ENCODE peak calls at places on chromosomes 13 and 19, in five cellular contexts. One of them, this sample, is unnamed.

GRCh38 chr19:41694196-41694595 is 6.1 kb upstream of the CEACAM7 start:
- DNase-seq in colonic mucosa: peak
- DNase-seq in neural progenitor cell: no peak
- DNase-seq in K562: no peak
- DNase-seq in astrocyte of the cerebellum: no peak
- DNase-seq in this sample: no peak

GRCh38 chr13:22915442-22916082 is 265.2 kb upstream of the SGCG start:
- DNase-seq in K562: peak
- DNase-seq in astrocyte of the cerebellum: peak
- DNase-seq in colonic mucosa: peak
- DNase-seq in neural progenitor cell: peak
- DNase-seq in this sample: peak

GRCh38 chr19:13037161-13037560 is 41.9 kb downstream of the NFIX start:
- DNase-seq in neural progenitor cell: no peak
- DNase-seq in colonic mucosa: no peak
- DNase-seq in K562: no peak
- DNase-seq in astrocyte of the cerebellum: no peak
- DNase-seq in this sample: no peak

GRCh38 chr19:14678199-14678598 is 3.6 kb upstream of the ADGRE3 start:
- DNase-seq in K562: no peak
- DNase-seq in astrocyte of the cerebellum: no peak
- DNase-seq in colonic mucosa: no peak
- DNase-seq in neural progenitor cell: no peak
- DNase-seq in this sample: no peak

GRCh38 chr13:73778242-73778864 is 355.9 kb downstream of the KLF12 start:
- DNase-seq in K562: no peak
- DNase-seq in colonic mucosa: no peak
- DNase-seq in neural progenitor cell: no peak
- DNase-seq in astrocyte of the cerebellum: no peak
- DNase-seq in this sample: no peak

GRCh38 chr13:53060840-53061485 is 32.4 kb downstream of the OLFM4 start:
- DNase-seq in colonic mucosa: peak
- DNase-seq in neural progenitor cell: no peak
- DNase-seq in astrocyte of the cerebellum: no peak
- DNase-seq in K562: no peak
- DNase-seq in this sample: no peak

GRCh38 chr13:86792153-86792651 is 879.0 kb upstream of the SLITRK5 start:
- DNase-seq in K562: no peak
- DNase-seq in neural progenitor cell: no peak
- DNase-seq in colonic mucosa: no peak
- DNase-seq in astrocyte of the cerebellum: no peak
- DNase-seq in this sample: peak

GRCh38 chr19:49182848-49183375 is 25.3 kb downstream of the TRPM4 start:
- DNase-seq in neural progenitor cell: no peak
- DNase-seq in colonic mucosa: no peak
- DNase-seq in astrocyte of the cerebellum: no peak
- DNase-seq in K562: peak
- DNase-seq in this sample: no peak

GRCh38 chr13:109756778-109757177 is 29.6 kb downstream of the IRS2 start:
- DNase-seq in K562: no peak
- DNase-seq in astrocyte of the cerebellum: no peak
- DNase-seq in neural progenitor cell: no peak
- DNase-seq in colonic mucosa: no peak
- DNase-seq in this sample: no peak

GRCh38 chr13:65844266-65844841 is 1385.8 kb downstream of the PCDH9 start:
- DNase-seq in astrocyte of the cerebellum: no peak
- DNase-seq in neural progenitor cell: no peak
- DNase-seq in K562: no peak
- DNase-seq in colonic mucosa: no peak
- DNase-seq in this sample: no peak

GRCh38 chr13:33740134-33740538 is 77.8 kb upstream of the RFC3 start:
- DNase-seq in astrocyte of the cerebellum: peak
- DNase-seq in colonic mucosa: no peak
- DNase-seq in neural progenitor cell: no peak
- DNase-seq in K562: no peak
- DNase-seq in this sample: no peak

GRCh38 chr19:45667620-45668341 is at the start of gene GIPR:
- DNase-seq in neural progenitor cell: peak
- DNase-seq in astrocyte of the cerebellum: no peak
- DNase-seq in K562: peak
- DNase-seq in colonic mucosa: peak
- DNase-seq in this sample: peak

GRCh38 chr13:51267581-51267980 is 45.4 kb downstream of the FAM124A start:
- DNase-seq in colonic mucosa: no peak
- DNase-seq in K562: no peak
- DNase-seq in neural progenitor cell: peak
- DNase-seq in astrocyte of the cerebellum: no peak
- DNase-seq in this sample: no peak

GRCh38 chr13:113731192-113732175 is 27.5 kb upstream of the TMEM255B start:
- DNase-seq in K562: no peak
- DNase-seq in colonic mucosa: no peak
- DNase-seq in astrocyte of the cerebellum: no peak
- DNase-seq in neural progenitor cell: no peak
- DNase-seq in this sample: peak

GRCh38 chr19:1416014-1416841 is 8.8 kb downstream of the DAZAP1 start:
- DNase-seq in neural progenitor cell: no peak
- DNase-seq in colonic mucosa: no peak
- DNase-seq in astrocyte of the cerebellum: no peak
- DNase-seq in K562: no peak
- DNase-seq in this sample: no peak

GRCh38 chr19:3508771-3509535 is 2.8 kb downstream of the FZR1 start:
- DNase-seq in neural progenitor cell: no peak
- DNase-seq in colonic mucosa: no peak
- DNase-seq in astrocyte of the cerebellum: no peak
- DNase-seq in K562: no peak
- DNase-seq in this sample: no peak

GRCh38 chr13:92315265-92315664 is 911.3 kb upstream of the GPC6 start:
- DNase-seq in K562: no peak
- DNase-seq in astrocyte of the cerebellum: no peak
- DNase-seq in colonic mucosa: no peak
- DNase-seq in neural progenitor cell: no peak
- DNase-seq in this sample: no peak

GRCh38 chr13:77168232-77168631 is 141.3 kb upstream of the FBXL3 start:
- DNase-seq in K562: no peak
- DNase-seq in astrocyte of the cerebellum: no peak
- DNase-seq in neural progenitor cell: no peak
- DNase-seq in colonic mucosa: peak
- DNase-seq in this sample: no peak

GRCh38 chr19:44777715-44778347 is at the start of gene CBLC:
- DNase-seq in neural progenitor cell: peak
- DNase-seq in astrocyte of the cerebellum: no peak
- DNase-seq in colonic mucosa: peak
- DNase-seq in K562: peak
- DNase-seq in this sample: peak

GRCh38 chr13:114081761-114082681 is 50.4 kb downstream of the RASA3 start:
- DNase-seq in neural progenitor cell: peak
- DNase-seq in colonic mucosa: no peak
- DNase-seq in astrocyte of the cerebellum: no peak
- DNase-seq in K562: no peak
- DNase-seq in this sample: no peak

GRCh38 chr19:53388168-53388567 is 6.8 kb upstream of the ZNF765 start:
- DNase-seq in K562: no peak
- DNase-seq in neural progenitor cell: no peak
- DNase-seq in astrocyte of the cerebellum: no peak
- DNase-seq in colonic mucosa: no peak
- DNase-seq in this sample: no peak

GRCh38 chr13:43180036-43180660 is 156.8 kb downstream of the DNAJC15 start:
- DNase-seq in neural progenitor cell: no peak
- DNase-seq in K562: no peak
- DNase-seq in colonic mucosa: no peak
- DNase-seq in astrocyte of the cerebellum: no peak
- DNase-seq in this sample: no peak

GRCh38 chr13:111639994-111640393 is 319.6 kb downstream of the TEX29 start:
- DNase-seq in neural progenitor cell: no peak
- DNase-seq in colonic mucosa: no peak
- DNase-seq in K562: no peak
- DNase-seq in astrocyte of the cerebellum: no peak
- DNase-seq in this sample: no peak

GRCh38 chr13:26412961-26413716 is 144.3 kb upstream of the WASF3 start:
- DNase-seq in colonic mucosa: no peak
- DNase-seq in astrocyte of the cerebellum: no peak
- DNase-seq in K562: no peak
- DNase-seq in neural progenitor cell: no peak
- DNase-seq in this sample: no peak

GRCh38 chr13:109468123-109468522 is 318.3 kb downstream of the IRS2 start:
- DNase-seq in astrocyte of the cerebellum: no peak
- DNase-seq in K562: no peak
- DNase-seq in colonic mucosa: no peak
- DNase-seq in neural progenitor cell: no peak
- DNase-seq in this sample: no peak

GRCh38 chr13:80945328-80945727 is 604.4 kb upstream of the SPRY2 start:
- DNase-seq in astrocyte of the cerebellum: no peak
- DNase-seq in neural progenitor cell: peak
- DNase-seq in colonic mucosa: no peak
- DNase-seq in K562: no peak
- DNase-seq in this sample: peak

GRCh38 chr19:34096020-34096915 is 76.0 kb upstream of the LSM14A start:
- DNase-seq in K562: peak
- DNase-seq in neural progenitor cell: peak
- DNase-seq in colonic mucosa: no peak
- DNase-seq in astrocyte of the cerebellum: peak
- DNase-seq in this sample: no peak

DNA sequence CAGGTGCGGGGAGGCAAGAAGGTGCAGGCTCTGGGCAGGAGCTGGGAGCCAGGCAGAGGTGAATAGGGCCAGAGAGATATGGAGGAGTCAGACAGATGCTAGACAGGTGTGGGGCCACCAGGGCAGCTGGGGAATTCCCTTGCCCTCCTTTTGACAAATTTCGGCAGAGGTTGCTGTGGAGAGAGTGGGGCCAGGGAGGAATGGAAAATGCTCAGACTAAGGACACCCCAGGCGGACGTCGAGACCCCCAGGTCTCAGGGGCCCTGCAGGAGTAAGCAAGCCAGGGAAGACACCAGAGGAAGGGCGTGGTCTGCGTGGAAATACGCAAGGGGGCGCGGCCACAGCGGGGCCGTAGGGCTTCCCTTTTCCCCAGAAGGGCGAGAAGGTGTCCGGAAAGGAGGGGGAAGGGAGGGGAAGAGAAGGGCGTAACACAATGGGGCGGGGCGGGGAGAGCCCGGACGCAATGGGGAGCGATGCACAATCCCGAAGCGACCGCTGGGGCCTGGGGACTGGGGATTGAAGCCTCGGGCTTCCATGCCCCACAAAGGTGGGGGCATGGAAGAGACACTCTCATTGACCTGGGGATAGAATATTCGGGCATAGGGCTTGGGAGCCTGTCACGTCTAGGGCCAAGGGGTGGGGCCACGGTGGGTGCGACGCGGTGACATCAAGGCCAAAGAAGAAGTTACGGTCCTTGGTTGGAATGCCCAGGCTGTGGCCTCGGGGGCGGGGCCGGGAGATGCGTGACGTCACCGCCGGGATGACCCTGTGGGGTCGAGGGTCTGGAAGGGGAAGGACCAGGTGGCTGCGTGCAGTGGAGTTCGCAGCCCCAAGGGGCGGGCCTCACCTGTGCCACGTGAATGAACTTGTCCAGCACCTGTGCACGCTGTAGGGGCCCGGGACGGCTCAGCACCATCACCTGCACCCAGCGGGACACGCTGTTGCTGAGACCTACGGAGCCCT is 8.2 kb downstream of the RASGRP4 start:
- DNase-seq in astrocyte of the cerebellum: no peak
- DNase-seq in neural progenitor cell: peak
- DNase-seq in colonic mucosa: peak
- DNase-seq in K562: peak
- DNase-seq in this sample: peak
- H3K4me3 ChIP-seq in astrocyte of the cerebellum: peak
- H3K4me3 ChIP-seq in neural progenitor cell: peak
- H3K4me3 ChIP-seq in colonic mucosa: peak
- H3K4me3 ChIP-seq in K562: peak
- H3K4me3 ChIP-seq in this sample: peak

GRCh38 chr19:40365613-40366401 is 17.3 kb downstream of the PLD3 start:
- DNase-seq in K562: peak
- DNase-seq in colonic mucosa: peak
- DNase-seq in neural progenitor cell: peak
- DNase-seq in astrocyte of the cerebellum: peak
- DNase-seq in this sample: peak
- H3K4me3 ChIP-seq in K562: peak
- H3K4me3 ChIP-seq in colonic mucosa: peak
- H3K4me3 ChIP-seq in neural progenitor cell: peak
- H3K4me3 ChIP-seq in astrocyte of the cerebellum: peak
- H3K4me3 ChIP-seq in this sample: peak

GRCh38 chr13:29835280-29836061 is 14.9 kb downstream of the UBL3 start:
- DNase-seq in K562: no peak
- DNase-seq in colonic mucosa: no peak
- DNase-seq in astrocyte of the cerebellum: no peak
- DNase-seq in neural progenitor cell: no peak
- DNase-seq in this sample: no peak
- H3K4me3 ChIP-seq in K562: no peak
- H3K4me3 ChIP-seq in colonic mucosa: no peak
- H3K4me3 ChIP-seq in astrocyte of the cerebellum: no peak
- H3K4me3 ChIP-seq in neural progenitor cell: no peak
- H3K4me3 ChIP-seq in this sample: no peak

DNA sequence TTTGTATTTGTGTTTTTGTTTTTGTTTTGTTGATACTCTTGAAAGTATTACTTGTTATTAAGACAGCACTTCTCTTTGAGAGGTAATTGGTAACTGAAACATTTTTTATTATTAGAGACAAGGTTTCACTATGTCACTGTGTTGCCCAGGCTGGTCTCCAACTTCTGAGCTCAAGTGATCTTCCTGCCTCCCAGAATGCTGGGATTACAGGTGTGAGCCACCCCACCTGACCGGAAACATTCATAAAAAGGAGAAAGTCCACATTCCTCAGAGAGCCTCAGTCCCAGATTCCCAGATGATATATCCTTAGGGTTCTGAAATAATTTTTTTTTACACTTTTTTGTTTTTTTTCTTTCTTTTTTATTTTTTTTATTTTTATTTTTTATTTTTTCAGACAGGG is 2.7 kb downstream of the CARM1 start:
- DNase-seq in neural progenitor cell: no peak
- DNase-seq in colonic mucosa: peak
- DNase-seq in astrocyte of the cerebellum: no peak
- DNase-seq in K562: no peak
- DNase-seq in this sample: no peak
- H3K4me3 ChIP-seq in neural progenitor cell: no peak
- H3K4me3 ChIP-seq in colonic mucosa: no peak
- H3K4me3 ChIP-seq in astrocyte of the cerebellum: no peak
- H3K4me3 ChIP-seq in K562: no peak
- H3K4me3 ChIP-seq in this sample: no peak

This sample was measured in BE2C.